ENCODE peak calls at places on chromosome 20, in ten cellular contexts. X is CD8-positive, alpha-beta T cell; F is GM06990; V is endothelial cell; J is natural killer cell; D is IMR-90; P is psoas muscle; I is sigmoid colon; K is hepatocyte; E is kidney epithelial cell. N is an unnamed sample.

GRCh38 chr20:43409041-43409913 is 48.4 kb upstream of the SRSF6 start:
- DNase-seq in X (no peak), F (no peak), V (no peak), J (no peak), D (peak), P (no peak), I (no peak), K (peak), E (no peak), N (peak)

GRCh38 chr20:31698803-31699718 is 23.6 kb downstream of the BCL2L1 start:
- DNase-seq in X (no peak), F (peak), V (peak), J (no peak), D (peak), P (peak), I (peak), K (peak), E (peak), N (no peak)

GRCh38 chr20:34364013-34364382 is 925 bp downstream of the ITCH start:
- DNase-seq in X (no peak), F (no peak), V (no peak), J (no peak), D (peak), P (no peak), I (no peak), K (peak), E (no peak), N (no peak)

GRCh38 chr20:8934362-8934761 is 134.5 kb upstream of the PLCB4 start:
- DNase-seq in X (no peak), F (no peak), V (no peak), J (no peak), D (no peak), P (no peak), I (no peak), K (no peak), E (no peak), N (no peak)

GRCh38 chr20:50281831-50282591 is 91.4 kb downstream of the CEBPB start:
- DNase-seq in X (no peak), F (no peak), V (peak), J (no peak), D (no peak), P (peak), I (no peak), K (no peak), E (no peak), N (no peak)

GRCh38 chr20:25009218-25010145 is 16.9 kb upstream of the APMAP start:
- DNase-seq in X (no peak), F (no peak), V (no peak), J (no peak), D (no peak), P (no peak), I (peak), K (no peak), E (no peak), N (no peak)

GRCh38 chr20:1810572-1810925 is 84.7 kb upstream of the SIRPA start:
- DNase-seq in X (no peak), F (no peak), V (no peak), J (no peak), D (no peak), P (no peak), I (no peak), K (no peak), E (no peak), N (no peak)

GRCh38 chr20:57695012-57695411 is 14.8 kb downstream of the PMEPA1 start:
- DNase-seq in X (no peak), F (no peak), V (no peak), J (no peak), D (no peak), P (no peak), I (no peak), K (no peak), E (no peak), N (no peak)

GRCh38 chr20:51467971-51468626 is 74.4 kb downstream of the NFATC2 start:
- DNase-seq in X (no peak), F (no peak), V (no peak), J (no peak), D (no peak), P (no peak), I (no peak), K (no peak), E (no peak), N (no peak)

GRCh38 chr20:41143354-41143753 is 6.0 kb downstream of the PLCG1 start:
- DNase-seq in X (no peak), F (no peak), V (no peak), J (no peak), D (no peak), P (no peak), I (no peak), K (no peak), E (no peak), N (no peak)

GRCh38 chr20:9613871-9614270 is 99.5 kb downstream of the LAMP5 start:
- DNase-seq in X (no peak), F (no peak), V (no peak), J (no peak), D (peak), P (no peak), I (no peak), K (no peak), E (no peak), N (no peak)

GRCh38 chr20:54566224-54566750 is 90.9 kb downstream of the DOK5 start:
- DNase-seq in X (no peak), F (no peak), V (no peak), J (no peak), D (no peak), P (no peak), I (no peak), K (no peak), E (no peak), N (no peak)

DNA sequence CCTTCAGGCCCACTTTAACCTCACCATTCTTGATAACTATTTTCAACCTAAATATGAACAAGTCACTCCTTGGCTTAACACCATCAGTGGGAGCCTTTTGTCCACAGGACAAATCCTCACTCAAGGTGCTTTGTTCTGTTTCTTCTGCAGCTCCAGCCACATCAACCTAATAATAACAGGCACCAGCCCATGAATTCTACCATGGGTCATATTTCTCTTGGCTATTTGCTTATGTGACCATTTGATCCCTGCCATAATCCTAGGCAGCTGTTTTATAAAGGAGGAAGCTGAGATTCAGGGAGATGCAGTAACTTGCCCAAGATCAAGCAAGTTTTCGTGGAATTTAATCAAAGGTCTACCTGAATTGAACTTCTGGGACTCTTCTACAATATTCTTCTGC is 561.3 kb downstream of the DHX35 start:
- DNase-seq in X (no peak), F (no peak), V (no peak), J (no peak), D (no peak), P (no peak), I (no peak), K (no peak), E (no peak), N (no peak)
- TF ChIP-seq CTCF in X (no peak), F (no peak), V (no peak), J (no peak), D (no peak), P (no peak), I (no peak), K (no peak), E (no peak), N (no peak)

GRCh38 chr20:37757550-37757949 is 63.7 kb downstream of the CTNNBL1 start:
- DNase-seq in X (no peak), F (no peak), V (no peak), J (no peak), D (no peak), P (no peak), I (no peak), K (no peak), E (no peak), N (no peak)
- TF ChIP-seq CTCF in X (no peak), F (peak), V (no peak), J (no peak), D (no peak), P (peak), I (no peak), K (no peak), E (no peak), N (peak)

DNA sequence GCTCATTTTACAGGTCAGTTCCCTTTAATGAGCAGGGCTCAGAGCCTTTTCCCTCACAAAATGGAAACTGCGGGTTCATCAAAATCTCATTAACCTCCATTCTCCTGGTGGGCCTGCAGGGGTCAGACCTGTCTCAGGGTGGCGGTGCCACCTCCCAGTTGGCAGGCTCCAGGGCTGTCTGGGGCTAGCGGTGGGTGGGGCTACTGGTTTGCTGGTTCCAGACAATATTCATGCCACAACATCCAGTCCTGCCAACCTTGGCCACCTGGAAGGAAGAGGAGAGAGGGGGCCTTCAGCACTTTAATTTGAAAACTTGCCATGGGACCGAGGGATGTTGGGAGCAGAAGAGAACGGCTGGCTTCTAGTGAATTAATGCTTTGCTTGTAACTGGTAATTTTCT is 41.9 kb upstream of the CTNNBL1 start:
- DNase-seq in X (no peak), F (peak), V (peak), J (no peak), D (no peak), P (no peak), I (no peak), K (no peak), E (no peak), N (peak)
- TF ChIP-seq CTCF in X (no peak), F (peak), V (peak), J (no peak), D (peak), P (peak), I (peak), K (peak), E (peak), N (peak)

DNA sequence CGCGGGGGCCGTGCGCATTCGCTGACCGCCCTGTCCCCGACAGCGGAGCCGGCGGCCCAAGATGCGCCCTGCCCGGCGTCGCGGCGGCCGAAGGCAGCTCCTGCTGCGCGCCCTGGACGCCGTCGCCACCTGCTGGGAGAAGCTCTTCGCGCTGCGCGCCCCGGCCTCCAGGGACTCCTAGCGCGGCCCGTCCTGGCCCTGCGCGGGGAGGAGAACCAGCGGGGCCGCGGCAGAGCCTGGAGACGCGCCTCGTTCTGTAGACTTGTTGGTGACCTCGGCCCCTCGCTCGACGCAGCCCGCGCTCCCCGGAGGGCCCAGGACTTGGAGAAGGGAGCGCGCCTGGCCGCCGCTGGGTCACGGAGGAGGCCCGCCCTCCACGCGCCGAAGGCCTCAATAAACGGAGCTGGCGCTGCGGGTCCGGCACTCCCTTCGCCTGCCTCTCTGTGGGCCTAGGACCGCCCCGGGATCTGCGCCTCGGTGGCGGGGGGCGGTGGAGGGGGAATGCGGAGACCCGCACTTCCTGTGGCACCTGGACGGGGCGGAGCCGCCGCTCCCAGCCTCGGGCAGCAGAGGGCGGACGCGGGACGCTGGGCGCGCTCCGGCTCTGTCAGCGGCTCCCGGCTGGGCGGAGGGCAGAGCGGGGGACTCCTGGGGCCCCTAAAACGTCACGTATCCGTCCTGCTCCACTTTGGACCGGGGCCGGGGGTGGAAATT is 2.8 kb downstream of the C20orf204 start:
- DNase-seq in X (peak), F (peak), V (peak), J (peak), D (peak), P (peak), I (peak), K (peak), E (no peak), N (peak)
- TF ChIP-seq CTCF in X (peak), F (peak), V (peak), J (peak), D (peak), P (peak), I (peak), K (peak), E (peak), N (peak)

DNA sequence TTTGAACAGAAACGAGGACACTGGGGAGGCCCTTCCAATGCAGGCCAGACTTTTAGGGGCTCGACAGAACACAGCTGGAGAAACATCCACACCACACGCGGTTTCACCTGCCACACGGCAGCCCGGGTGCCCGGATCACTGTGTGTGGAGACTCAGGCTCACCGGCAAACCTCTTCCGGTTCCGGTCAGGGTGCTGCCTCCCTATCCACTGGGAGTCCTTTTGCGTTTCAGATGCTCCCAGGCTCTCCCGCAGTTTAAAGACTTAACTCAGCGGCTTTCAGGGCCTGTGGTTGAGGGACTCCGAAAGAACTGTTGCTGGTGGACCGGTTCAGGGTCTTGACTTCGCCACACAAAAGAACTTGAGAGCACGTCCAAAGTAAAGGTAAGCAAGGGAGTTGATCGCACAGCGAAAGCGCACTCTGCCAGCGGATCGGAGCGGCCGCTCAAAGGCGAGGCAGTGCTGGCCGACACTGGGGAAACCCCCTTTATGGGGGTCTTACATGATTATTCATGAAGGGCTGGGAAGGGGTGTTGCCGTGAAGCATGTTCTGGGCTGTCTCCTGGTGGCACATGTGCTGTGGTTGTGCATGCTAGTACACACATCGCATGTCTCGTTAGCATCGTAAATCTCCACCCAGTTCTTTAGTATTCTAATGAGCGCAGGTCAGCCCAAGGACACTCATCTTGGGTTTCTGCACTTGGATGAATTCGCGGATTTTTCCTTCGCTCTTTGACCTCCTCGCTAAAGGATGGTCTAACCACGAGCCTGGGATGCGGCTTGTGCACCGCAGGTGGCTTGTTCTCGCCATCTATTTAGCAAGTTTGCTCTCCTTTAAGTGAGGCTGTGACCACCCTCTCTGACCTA is 180.3 kb downstream of the CDH26 start:
- DNase-seq in X (no peak), F (peak), V (no peak), J (peak), D (peak), P (peak), I (no peak), K (no peak), E (no peak), N (peak)
- TF ChIP-seq CTCF in X (no peak), F (no peak), V (no peak), J (no peak), D (no peak), P (no peak), I (no peak), K (no peak), E (no peak), N (no peak)

DNA sequence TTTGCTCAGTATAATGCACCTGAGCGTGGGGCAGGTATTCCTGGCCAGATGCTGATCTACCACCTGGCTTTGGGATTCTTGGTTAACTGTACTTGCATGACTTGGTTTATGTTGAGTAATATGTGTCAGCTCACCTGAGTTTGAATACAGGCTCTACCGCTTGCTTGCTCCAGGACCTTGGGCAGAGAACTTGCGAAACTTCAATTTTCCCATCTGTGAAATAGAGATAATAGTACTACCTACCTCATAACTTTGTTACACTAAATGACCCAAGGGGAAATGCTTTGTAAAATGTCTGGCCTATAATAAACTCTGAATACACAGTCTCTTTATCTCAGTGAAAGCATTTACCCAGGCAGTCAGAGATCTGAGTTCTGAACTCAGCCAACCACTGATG is 51.8 kb downstream of the SCAND1 start:
- DNase-seq in X (no peak), F (no peak), V (no peak), J (no peak), D (no peak), P (no peak), I (no peak), K (peak), E (no peak), N (no peak)
- TF ChIP-seq CTCF in X (no peak), F (no peak), V (no peak), J (no peak), D (no peak), P (no peak), I (no peak), K (no peak), E (no peak), N (no peak)